ENCODE peak calls at places on chromosomes 2 and 18, in nine cellular contexts. C is osteocyte, X is fibroblast of pulmonary artery, N is AG04450, H is ascending aorta, K is heart left ventricle, M is right lobe of liver, Q is astrocyte of the spinal cord, W is psoas muscle. D is an unnamed sample.
A peak's percentile ranks its signal among the peaks of the same experiment; 100 is the strongest.

GRCh38 chr2:219803294-219803693 is 175.9 kb downstream of the SLC4A3 start:
- DNase-seq in C (no peak), X (peak; percentile 12), N (no peak), H (no peak), K (no peak), M (no peak), Q (peak; percentile 72), W (no peak), D (no peak)

GRCh38 chr2:168353251-168353650 is 102.8 kb upstream of the CERS6 start:
- DNase-seq in C (no peak), X (no peak), N (no peak), H (no peak), K (no peak), M (no peak), Q (no peak), W (no peak), D (no peak)

GRCh38 chr2:124027182-124027581 is 2.1 kb downstream of the CNTNAP5 start:
- DNase-seq in C (no peak), X (peak; percentile 80), N (no peak), H (no peak), K (no peak), M (no peak), Q (peak; percentile 35), W (no peak), D (peak; percentile 27)

GRCh38 chr2:229591611-229592010 is 122.7 kb downstream of the DNER start:
- DNase-seq in C (no peak), X (no peak), N (no peak), H (no peak), K (no peak), M (no peak), Q (no peak), W (no peak), D (no peak)

GRCh38 chr2:239393401-239393940 is 7.3 kb downstream of the HDAC4 start:
- DNase-seq in C (no peak), X (peak; percentile 13), N (no peak), H (no peak), K (peak; percentile 81), M (peak; percentile 60), Q (peak; percentile 6), W (peak; percentile 75), D (peak; percentile 37)

GRCh38 chr2:3073196-3073595 is 304.4 kb downstream of the EIPR1 start:
- DNase-seq in C (no peak), X (no peak), N (no peak), H (no peak), K (no peak), M (no peak), Q (no peak), W (no peak), D (no peak)

GRCh38 chr18:80171190-80171872 is 62.3 kb downstream of the ADNP2 start:
- DNase-seq in C (no peak), X (peak; percentile 50), N (peak; percentile 24), H (no peak), K (peak; percentile 50), M (no peak), Q (peak; percentile 46), W (peak; percentile 70), D (peak; percentile 61)

GRCh38 chr2:234496442-234496834 is 443 bp downstream of the ARL4C start:
- DNase-seq in C (no peak), X (peak; percentile 32), N (no peak), H (no peak), K (no peak), M (no peak), Q (peak; percentile 66), W (no peak), D (peak; percentile 29)

GRCh38 chr2:51350100-51350499 is 318.2 kb upstream of the NRXN1 start:
- DNase-seq in C (no peak), X (peak; percentile 83), N (peak; percentile 63), H (no peak), K (no peak), M (no peak), Q (peak; percentile 53), W (no peak), D (no peak)

GRCh38 chr18:43596106-43596712 is 318.9 kb upstream of the SYT4 start:
- DNase-seq in C (no peak), X (peak; percentile 48), N (no peak), H (no peak), K (no peak), M (no peak), Q (peak; percentile 38), W (no peak), D (no peak)

GRCh38 chr18:22171263-22171838 is 2.0 kb downstream of the GATA6 start:
- DNase-seq in C (no peak), X (peak; percentile 23), N (no peak), H (no peak), K (no peak), M (no peak), Q (no peak), W (no peak), D (no peak)

GRCh38 chr2:68031043-68031442 is 31.8 kb downstream of the C1D start:
- DNase-seq in C (no peak), X (no peak), N (no peak), H (no peak), K (no peak), M (no peak), Q (peak; percentile 9), W (no peak), D (no peak)

GRCh38 chr2:152491139-152491472 is 156.1 kb downstream of the FMNL2 start:
- DNase-seq in C (no peak), X (no peak), N (no peak), H (no peak), K (peak; percentile 41), M (peak; percentile 60), Q (no peak), W (peak; percentile 74), D (no peak)

GRCh38 chr2:122706757-122707223 is 951.3 kb downstream of the TSN start:
- DNase-seq in C (no peak), X (no peak), N (no peak), H (no peak), K (no peak), M (no peak), Q (no peak), W (no peak), D (no peak)

GRCh38 chr2:122194546-122194945 is 439.1 kb downstream of the TSN start:
- DNase-seq in C (no peak), X (no peak), N (no peak), H (no peak), K (no peak), M (no peak), Q (no peak), W (no peak), D (no peak)

DNA sequence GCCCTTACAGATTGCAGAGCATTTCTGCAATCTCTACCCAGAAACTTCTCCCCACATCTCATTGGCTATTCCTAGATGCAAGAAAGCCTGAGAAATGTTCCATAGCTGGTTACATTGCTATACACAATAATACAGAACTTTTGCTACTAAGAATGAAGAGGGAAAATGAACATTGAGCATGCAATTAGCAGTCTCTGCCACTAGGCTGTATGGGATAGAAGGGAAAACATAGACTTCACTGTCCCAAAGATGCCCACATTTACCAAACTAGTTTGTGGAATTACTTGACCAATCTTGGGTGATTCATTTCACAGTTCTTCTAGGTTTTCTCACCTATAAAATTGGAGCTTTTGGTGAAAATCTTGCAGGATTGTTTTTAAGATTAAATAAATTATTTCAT is 265.7 kb upstream of the NT5C1B start:
- DNase-seq in C (no peak), X (peak; percentile 38), N (no peak), H (no peak), K (no peak), M (no peak), Q (no peak), W (no peak), D (no peak)
- TF ChIP-seq CTCF in C (peak; percentile 37), X (peak; percentile 61), N (peak; percentile 55), H (no peak), K (peak; percentile 28), M (no peak), Q (peak; percentile 53), W (no peak), D (no peak)

GRCh38 chr2:222318712-222319575 is 20.1 kb upstream of the PAX3 start:
- DNase-seq in C (no peak), X (peak; percentile 54), N (no peak), H (no peak), K (peak; percentile 62), M (peak; percentile 50), Q (no peak), W (peak; percentile 67), D (no peak)
- TF ChIP-seq CTCF in C (peak; percentile 39), X (no peak), N (no peak), H (no peak), K (no peak), M (peak; percentile 7), Q (peak; percentile 21), W (no peak), D (no peak)

DNA sequence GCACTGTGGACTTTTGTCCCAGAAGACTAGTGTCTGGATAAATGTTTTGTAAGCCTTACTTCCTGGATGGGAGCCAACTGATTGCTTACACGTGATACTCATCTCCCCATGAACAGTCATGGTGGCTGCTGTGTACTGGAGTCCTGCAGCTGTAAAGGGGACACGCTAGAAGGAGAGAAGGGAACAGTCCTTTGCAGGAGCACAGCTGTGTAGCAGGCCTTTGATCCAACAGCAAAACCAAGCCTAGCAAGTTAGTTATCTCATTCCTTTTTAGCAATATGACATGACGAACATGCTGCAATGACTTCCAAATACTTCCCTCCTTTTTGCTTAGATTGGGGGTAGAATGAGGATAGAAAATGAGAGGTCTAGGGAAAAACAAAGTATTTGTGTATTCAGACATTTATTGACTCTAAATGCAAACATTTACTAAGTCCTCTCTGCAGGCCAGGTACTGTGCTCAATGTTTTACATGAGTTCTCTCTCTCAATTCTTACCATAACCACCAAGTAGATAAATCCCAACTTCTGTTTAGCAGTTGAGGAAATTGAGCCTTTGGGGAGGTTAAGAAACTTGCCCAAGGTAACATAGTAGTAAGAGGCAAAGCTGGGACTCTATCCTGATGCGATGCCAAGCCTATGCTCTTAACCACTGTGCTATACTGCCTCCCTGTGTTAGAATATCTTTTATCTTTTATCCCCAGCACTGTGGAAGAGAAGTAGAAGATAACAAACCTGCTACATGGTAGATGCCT is 55.4 kb upstream of the CD28 start:
- DNase-seq in C (no peak), X (peak; percentile 81), N (no peak), H (no peak), K (no peak), M (no peak), Q (peak; percentile 67), W (no peak), D (peak; percentile 39)
- TF ChIP-seq CTCF in C (peak; percentile 34), X (peak; percentile 38), N (peak; percentile 42), H (peak; percentile 17), K (peak; percentile 24), M (peak; percentile 46), Q (peak; percentile 12), W (peak; percentile 43), D (peak; percentile 46)

DNA sequence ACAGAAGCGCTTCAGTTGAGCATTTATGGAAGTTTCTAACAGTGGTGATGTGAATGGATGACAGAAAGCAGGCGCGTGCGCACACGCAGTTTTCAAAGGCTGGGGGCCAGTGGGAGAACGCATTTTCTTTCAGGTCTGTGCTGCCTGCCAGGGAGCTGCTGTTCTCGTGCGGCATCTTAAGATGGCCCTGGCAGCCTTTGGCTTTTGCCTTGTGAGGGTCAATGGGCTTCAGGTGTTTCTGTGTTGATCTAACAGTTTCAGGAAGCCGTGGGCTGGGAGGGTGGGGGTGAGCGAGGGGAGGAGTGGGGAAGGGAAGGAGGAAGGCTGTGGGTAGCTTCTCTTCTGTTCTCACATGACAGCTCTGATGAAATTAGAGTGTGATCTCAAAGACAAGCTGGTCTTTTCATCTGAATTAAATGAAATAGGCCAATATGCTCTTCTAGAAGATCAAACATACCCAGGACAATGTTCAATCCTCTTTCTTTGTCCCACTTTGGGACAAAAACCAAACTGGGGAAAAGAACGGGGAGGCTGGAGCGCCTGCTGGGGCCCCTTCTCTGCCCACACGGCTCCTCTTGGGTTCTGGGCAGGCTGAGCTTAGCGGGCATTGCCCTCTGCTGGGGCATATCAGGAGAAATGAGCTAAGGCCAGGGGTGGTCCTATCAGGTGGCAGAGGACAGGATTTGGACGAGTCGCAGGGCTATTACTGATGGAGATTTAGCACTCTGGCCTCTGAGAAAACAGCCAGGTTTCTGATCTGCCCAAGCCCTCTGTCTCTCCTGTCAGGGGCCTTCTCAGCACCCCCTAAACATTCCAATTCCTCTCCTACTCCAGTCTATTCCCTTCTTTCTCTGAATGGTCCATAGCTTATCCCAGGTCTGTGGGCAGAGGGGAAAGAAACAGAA is 126.2 kb upstream of the LGALSL start:
- DNase-seq in C (peak; percentile 68), X (peak; percentile 54), N (no peak), H (no peak), K (peak; percentile 57), M (no peak), Q (peak; percentile 27), W (peak; percentile 63), D (no peak)
- TF ChIP-seq CTCF in C (peak; percentile 51), X (peak; percentile 44), N (peak; percentile 38), H (peak; percentile 32), K (peak; percentile 43), M (peak; percentile 43), Q (peak; percentile 42), W (peak; percentile 48), D (no peak)